ENCODE peak calls at places on chromosomes 3 and 15, in nine cellular contexts. O, Q, R, J, E, G, B, T and I are unnamed samples.

GRCh38 chr3:179706233-179706632 is 53.4 kb downstream of the USP13 start:
- DNase-seq in E (no peak), G (no peak), Q (no peak), R (no peak), B (no peak), O (no peak), T (no peak), J (no peak), I (no peak)

GRCh38 chr15:74613089-74613952 is 2.3 kb upstream of the CLK3 start:
- DNase-seq in T (no peak), J (no peak), O (no peak), E (no peak), R (no peak), G (no peak), Q (no peak), B (no peak), I (no peak)

GRCh38 chr15:68277131-68277604 is 377 bp upstream of the FEM1B start:
- DNase-seq in O (peak; percentile 53), T (no peak), E (peak; percentile 81), R (no peak), Q (peak; percentile 64), J (peak; percentile 72), G (no peak), B (no peak), I (peak; percentile 66)

GRCh38 chr3:64368163-64369025 is 143.1 kb upstream of the PRICKLE2 start:
- DNase-seq in J (no peak), E (no peak), B (no peak), O (no peak), Q (no peak), T (no peak), G (no peak), R (no peak), I (no peak)

GRCh38 chr3:150061288-150062018 is 90.8 kb upstream of the PFN2 start:
- DNase-seq in G (no peak), R (no peak), E (no peak), O (no peak), T (no peak), J (no peak), Q (no peak), B (no peak), I (no peak)

GRCh38 chr3:112092439-112093179 is 6.4 kb downstream of the C3orf52 start:
- DNase-seq in Q (no peak), O (no peak), T (no peak), E (peak; percentile 37), B (no peak), G (no peak), R (no peak), J (no peak), I (no peak)

GRCh38 chr3:52178537-52178936 is 19.4 kb upstream of the ALAS1 start:
- DNase-seq in G (no peak), Q (no peak), J (no peak), O (no peak), R (no peak), B (no peak), E (no peak), T (no peak), I (no peak)

GRCh38 chr15:83504365-83504764 is 57.2 kb downstream of the SH3GL3 start:
- DNase-seq in J (no peak), E (no peak), G (no peak), R (no peak), O (no peak), B (no peak), T (no peak), Q (no peak), I (no peak)

GRCh38 chr3:118932822-118933558 is 101.7 kb downstream of the IGSF11 start:
- DNase-seq in Q (no peak), E (no peak), J (no peak), T (no peak), G (no peak), R (no peak), B (no peak), O (peak; percentile 51), I (no peak)

GRCh38 chr3:156751461-156752025 is 74.6 kb upstream of the LEKR1 start:
- DNase-seq in T (no peak), J (peak; percentile 47), E (peak; percentile 90), G (no peak), R (peak; percentile 66), O (no peak), B (peak; percentile 82), Q (peak; percentile 10), I (peak; percentile 66)

GRCh38 chr3:185175370-185175987 is 22.6 kb upstream of the C3orf70 start:
- DNase-seq in G (no peak), Q (peak; percentile 62), T (no peak), R (no peak), J (peak; percentile 17), E (peak; percentile 30), B (peak; percentile 72), O (peak; percentile 47), I (peak; percentile 40)

DNA sequence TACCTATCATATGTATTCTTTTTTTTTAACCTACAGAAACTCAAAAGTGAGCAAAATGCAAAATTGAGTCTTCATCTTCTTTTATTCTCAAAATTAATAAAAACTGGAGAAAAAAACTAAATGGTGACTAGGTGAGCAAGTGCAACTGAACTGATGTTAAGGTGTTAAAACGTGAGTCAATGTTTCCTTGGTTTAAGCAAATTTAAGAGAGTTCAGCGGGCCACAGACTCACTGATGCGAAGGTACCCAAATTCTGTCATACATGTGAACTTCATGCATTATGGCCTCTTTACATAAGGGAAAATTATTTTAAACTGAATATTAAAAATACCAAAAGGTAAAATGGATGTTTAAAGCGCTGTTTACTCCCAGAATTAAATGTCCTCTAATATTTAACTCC is 206.6 kb downstream of the FOXP1 start:
- DNase-seq in E (no peak), Q (no peak), T (no peak), R (no peak), J (no peak), G (no peak), B (no peak), O (no peak), I (no peak)
- H3K4me3 ChIP-seq in E (no peak overlapping the region), Q (no peak overlapping the region), T (no peak overlapping the region), R (no peak overlapping the region), J (no peak overlapping the region), G (no peak overlapping the region), B (no peak overlapping the region), O (no peak overlapping the region), I (no peak overlapping the region)

GRCh38 chr15:92886815-92887214 is 13.3 kb upstream of the CHD2 start:
- DNase-seq in E (no peak), R (no peak), J (no peak), O (no peak), B (no peak), Q (no peak), G (no peak), T (no peak), I (no peak)
- H3K36me3 ChIP-seq in E (peaks cover 73% of the 10 kb centered on the region), R (peaks cover 72% of the 10 kb centered on the region), J (peaks cover 71% of the 10 kb centered on the region), O (peaks cover 62% of the 10 kb centered on the region), B (peaks cover 53% of the 10 kb centered on the region), Q (peaks cover 55% of the 10 kb centered on the region), G (no peaks in the 10 kb centered on the region), T (peaks cover 13% of the 10 kb centered on the region), I (peaks cover 20% of the 10 kb centered on the region)

GRCh38 chr15:88987951-88988671 is 74.9 kb upstream of the MFGE8 start:
- DNase-seq in B (no peak), O (no peak), R (no peak), G (no peak), T (no peak), E (no peak), Q (no peak), J (no peak), I (peak; percentile 58)
- H3K4me3 ChIP-seq in B (no peak overlapping the region), O (no peak overlapping the region), R (no peak overlapping the region), G (no peak overlapping the region), T (no peak overlapping the region), E (no peak overlapping the region), Q (no peak overlapping the region), J (no peak overlapping the region), I (no peak overlapping the region)

GRCh38 chr3:196941846-196942225 is 492 bp downstream of the NCBP2 start:
- DNase-seq in J (no peak), T (peak; percentile 54), E (peak; percentile 79), Q (peak; percentile 37), G (peak; percentile 46), O (peak; percentile 71), R (no peak), B (no peak), I (peak; percentile 77)
- H3K36me3 ChIP-seq in J (peaks cover 33% of the 10 kb centered on the region), T (peaks cover 18% of the 10 kb centered on the region), E (peaks cover 13% of the 10 kb centered on the region), Q (peaks cover 40% of the 10 kb centered on the region), G (no peaks in the 10 kb centered on the region), O (peaks cover 34% of the 10 kb centered on the region), R (peaks cover 27% of the 10 kb centered on the region), B (peaks cover 26% of the 10 kb centered on the region), I (peaks cover 19% of the 10 kb centered on the region)

GRCh38 chr3:45914362-45915077 is 28.2 kb downstream of the CCR9 start:
- DNase-seq in G (no peak), O (no peak), T (no peak), J (no peak), E (no peak), R (no peak), B (no peak), Q (no peak), I (no peak)

GRCh38 chr3:45915518-45916231 is 27.6 kb upstream of the CXCR6 start:
- DNase-seq in R (no peak), E (peak; percentile 13), B (no peak), O (no peak), Q (no peak), T (no peak), J (no peak), G (peak; percentile 74), I (peak; percentile 44)

GRCh38 chr3:45912435-45912834 is 26.1 kb downstream of the CCR9 start:
- DNase-seq in B (no peak), O (no peak), G (no peak), T (no peak), Q (no peak), R (no peak), E (no peak), J (no peak), I (no peak)

GRCh38 chr3:45917146-45917885 is 25.9 kb upstream of the CXCR6 start:
- DNase-seq in G (no peak), Q (no peak), T (no peak), E (no peak), J (no peak), R (no peak), O (no peak), B (no peak), I (no peak)

GRCh38 chr3:45915080-45915479 is 28.2 kb upstream of the CXCR6 start:
- DNase-seq in J (no peak), G (no peak), E (no peak), B (no peak), R (no peak), O (no peak), Q (no peak), T (no peak), I (no peak)
- H3K4me3 ChIP-seq in J (no peak overlapping the region), G (peak overlapping the region; percentile 10), E (no peak overlapping the region), B (no peak overlapping the region), R (no peak overlapping the region), O (no peak overlapping the region), Q (no peak overlapping the region), T (no peak overlapping the region), I (no peak overlapping the region)